ENCODE peak calls at places on chromosomes 2 and 18, in five cellular contexts. A is NCI-H345; L is psoas muscle; Y is epithelial cell of esophagus; K is stimulated activated CD4-positive, alpha-beta T cell treated with anti-CD3 and anti-CD28 coated beads, Interleukin-12 subunit alpha, Interleukin-12 subunit beta, amount 100 ng/mL, for 4 hours. R is an unnamed sample.
A peak's percentile ranks its signal among the peaks of the same experiment; 100 is the strongest.

GRCh38 chr2:176160251-176161040 is 3.3 kb downstream of the HOXD3 start:
- DNase-seq in K (no peak), Y (no peak), A (no peak), L (no peak), R (no peak)

GRCh38 chr2:99488999-99489757 is 639 bp downstream of the REV1 start:
- DNase-seq in Y (peak; percentile 45), A (peak; percentile 36), L (peak; percentile 70), K (peak; percentile 21), R (peak; percentile 55)

GRCh38 chr2:172735646-172736418 is at the start of gene RAPGEF4:
- DNase-seq in L (no peak), A (peak; percentile 49), Y (peak; percentile 7), K (peak; percentile 5), R (no peak)

GRCh38 chr2:228657807-228658402 is 476.4 kb upstream of the SPHKAP start:
- DNase-seq in L (no peak), A (peak; percentile 80), Y (peak; percentile 54), K (no peak), R (peak; percentile 49)

GRCh38 chr2:68719912-68720311 is 14.7 kb upstream of the ARHGAP25 start:
- DNase-seq in A (no peak), Y (no peak), L (no peak), K (no peak), R (no peak)

GRCh38 chr18:986552-986951 is 81.9 kb downstream of the ADCYAP1 start:
- DNase-seq in K (no peak), A (no peak), Y (no peak), L (no peak), R (peak; percentile 24)

GRCh38 chr2:100033976-100034375 is 108.4 kb downstream of the AFF3 start:
- DNase-seq in Y (no peak), A (no peak), L (no peak), K (no peak), R (no peak)

GRCh38 chr18:58413667-58414628 is 214.9 kb downstream of the ALPK2 start:
- DNase-seq in A (no peak), L (no peak), Y (no peak), K (no peak), R (no peak)

GRCh38 chr2:20443276-20443920 is 3.5 kb upstream of the RHOB start:
- DNase-seq in Y (peak; percentile 54), K (no peak), L (no peak), A (peak; percentile 16), R (peak; percentile 46)

GRCh38 chr18:902179-902718 is 2.4 kb upstream of the ADCYAP1 start:
- DNase-seq in A (peak; percentile 42), K (no peak), Y (no peak), L (no peak), R (peak; percentile 9)

GRCh38 chr2:85893428-85894258 is 4.9 kb upstream of the ST3GAL5 start:
- DNase-seq in A (no peak), K (no peak), L (no peak), Y (peak; percentile 94), R (peak; percentile 82)

GRCh38 chr2:9103663-9104277 is 100.3 kb upstream of the MBOAT2 start:
- DNase-seq in K (no peak), A (no peak), L (no peak), Y (peak; percentile 82), R (no peak)

GRCh38 chr2:154713605-154714004 is 15.1 kb downstream of the KCNJ3 start:
- DNase-seq in A (no peak), L (no peak), K (no peak), Y (no peak), R (no peak)

GRCh38 chr18:69838620-69839411 is 108.9 kb downstream of the CD226 start:
- DNase-seq in L (no peak), K (no peak), Y (peak; percentile 6), A (no peak), R (no peak)

GRCh38 chr2:217790195-217790594 is 212.6 kb downstream of the TNS1 start:
- DNase-seq in A (no peak), K (no peak), Y (no peak), L (no peak), R (no peak)

GRCh38 chr18:36078751-36079529 is 11.6 kb upstream of the RPRD1A start:
- DNase-seq in A (no peak), K (no peak), Y (no peak), L (no peak), R (peak; percentile 77)

GRCh38 chr2:27737676-27738348 is 33.7 kb upstream of the MRPL33 start:
- DNase-seq in K (no peak), Y (peak; percentile 93), A (no peak), L (peak; percentile 42), R (peak; percentile 76)

GRCh38 chr18:7066965-7067555 is 50.5 kb downstream of the LAMA1 start:
- DNase-seq in L (no peak), Y (peak; percentile 10), K (no peak), A (no peak), R (no peak)

GRCh38 chr2:197131558-197131855 is 179.1 kb downstream of the ANKRD44 start:
- DNase-seq in A (no peak), K (no peak), L (no peak), Y (no peak), R (no peak)

GRCh38 chr2:237648016-237648381 is 20.6 kb downstream of the LRRFIP1 start:
- DNase-seq in Y (no peak), K (no peak), A (no peak), L (no peak), R (peak; percentile 45)

GRCh38 chr18:2237706-2238105 is 333.6 kb downstream of the METTL4 start:
- DNase-seq in K (no peak), Y (no peak), A (no peak), L (no peak), R (no peak)

GRCh38 chr2:36338827-36339145 is 16.8 kb upstream of the CRIM1 start:
- DNase-seq in K (no peak), A (no peak), L (no peak), Y (peak; percentile 32), R (peak; percentile 75)

GRCh38 chr2:239157766-239158165 is 243.1 kb downstream of the HDAC4 start:
- DNase-seq in K (no peak), A (no peak), Y (peak; percentile 76), L (peak; percentile 28), R (no peak)

GRCh38 chr2:109611467-109612095 is 2.2 kb downstream of the SEPTIN10 start:
- DNase-seq in Y (peak; percentile 42), A (peak; percentile 39), K (no peak), L (no peak), R (peak; percentile 87)

GRCh38 chr2:71467180-71467815 is 13.9 kb downstream of the DYSF start:
- DNase-seq in A (no peak), L (no peak), Y (no peak), K (no peak), R (no peak)

GRCh38 chr18:31042391-31043181 is at the start of gene DSC3:
- DNase-seq in K (no peak), L (peak; percentile 13), A (peak; percentile 65), Y (peak; percentile 99), R (no peak)

GRCh38 chr2:44741507-44741906 is 200.0 kb upstream of the SIX3 start:
- DNase-seq in K (no peak), L (no peak), A (no peak), Y (no peak), R (no peak)

GRCh38 chr2:105576440-105577241 is 168.1 kb upstream of the NCK2 start:
- DNase-seq in Y (peak; percentile 76), A (peak; percentile 53), L (no peak), K (peak; percentile 1), R (peak; percentile 64)

GRCh38 chr2:70367722-70368323 is 66.0 kb upstream of the FAM136A start:
- DNase-seq in K (no peak), L (no peak), Y (peak; percentile 57), A (peak; percentile 23), R (peak; percentile 41)

GRCh38 chr2:97730245-97730644 is 16.9 kb downstream of the ZAP70 start:
- DNase-seq in Y (peak; percentile 94), A (no peak), L (no peak), K (no peak), R (no peak)

GRCh38 chr18:55419939-55420664 is 167.9 kb downstream of the TCF4 start:
- DNase-seq in K (no peak), Y (peak; percentile 10), A (no peak), L (no peak), R (peak; percentile 50)

GRCh38 chr2:68368657-68369339 is 3.7 kb downstream of the PLEK start:
- DNase-seq in L (no peak), K (no peak), A (no peak), Y (peak; percentile 82), R (peak; percentile 77)

GRCh38 chr18:61666876-61667590 is 225.8 kb downstream of the RNF152 start:
- DNase-seq in K (no peak), A (no peak), L (no peak), Y (peak; percentile 7), R (no peak)

GRCh38 chr18:7300971-7301553 is 70.2 kb downstream of the LRRC30 start:
- DNase-seq in A (peak; percentile 89), Y (peak; percentile 50), K (no peak), L (no peak), R (no peak)

GRCh38 chr18:21664069-21664468 is 40.5 kb downstream of the ABHD3 start:
- DNase-seq in L (no peak), Y (no peak), K (no peak), A (no peak), R (no peak)

GRCh38 chr2:181670632-181671031 is 9.7 kb downstream of the NEUROD1 start:
- DNase-seq in A (no peak), Y (no peak), K (no peak), L (no peak), R (no peak)

GRCh38 chr2:27891820-27892105 is 1.2 kb downstream of the BABAM2 start:
- DNase-seq in A (no peak), L (no peak), Y (no peak), K (no peak), R (peak; percentile 16)

GRCh38 chr2:70140978-70141753 is 49.7 kb downstream of the C2orf42 start:
- DNase-seq in Y (peak; percentile 100), K (peak; percentile 45), L (peak; percentile 50), A (peak; percentile 95), R (peak; percentile 49)

GRCh38 chr18:12376034-12376717 is 851 bp downstream of the AFG3L2 start:
- DNase-seq in K (no peak), A (peak; percentile 29), Y (peak; percentile 36), L (peak; percentile 21), R (no peak)